ENCODE peak calls at places on chromosomes 12 and 14, in seven cellular contexts. L is spleen, U is A549, M is iPS DF 6.9, B is WERI-Rb-1, W is cardiac muscle cell, Q is adrenal gland. O is an unnamed sample. For H3K9me3, the result is how much of the 10 kb centered on the place peaks cover.

GRCh38 chr12:118404876-118405521 is 28.6 kb downstream of the SUDS3 start:
- DNase-seq in L (no peak), U (peak), M (peak), B (peak), W (peak), Q (peak), O (peak)

GRCh38 chr12:2679068-2679815 is 115.5 kb upstream of the FKBP4 start:
- DNase-seq in L (no peak), U (no peak), M (no peak), B (no peak), W (no peak), Q (no peak), O (no peak)

GRCh38 chr12:120821878-120822277 is 82.3 kb downstream of the SPPL3 start:
- DNase-seq in L (no peak), U (no peak), M (no peak), B (no peak), W (no peak), Q (no peak), O (no peak)

GRCh38 chr14:63224196-63224595 is 20.0 kb downstream of the RHOJ start:
- DNase-seq in L (no peak), U (no peak), M (no peak), B (no peak), W (peak), Q (no peak), O (no peak)

GRCh38 chr14:58663494-58664111 is 25.8 kb downstream of the DACT1 start:
- DNase-seq in L (no peak), U (no peak), M (no peak), B (peak), W (peak), Q (no peak), O (no peak)

GRCh38 chr12:31035226-31035625 is 38.4 kb upstream of the DDX11 start:
- DNase-seq in L (no peak), U (no peak), M (no peak), B (no peak), W (no peak), Q (no peak), O (no peak)

GRCh38 chr12:76190249-76190648 is 105.8 kb upstream of the NAP1L1 start:
- DNase-seq in L (no peak), U (no peak), M (no peak), B (no peak), W (no peak), Q (no peak), O (no peak)

GRCh38 chr12:130455161-130455560 is 117.5 kb downstream of the PIWIL1 start:
- DNase-seq in L (no peak), U (no peak), M (no peak), B (no peak), W (no peak), Q (no peak), O (peak)

GRCh38 chr12:7221486-7221885 is 32.0 kb downstream of the PEX5 start:
- DNase-seq in L (no peak), U (no peak), M (no peak), B (no peak), W (no peak), Q (no peak), O (no peak)

GRCh38 chr12:2691001-2691339 is 103.8 kb upstream of the FKBP4 start:
- DNase-seq in L (peak), U (peak), M (no peak), B (peak), W (peak), Q (peak), O (peak)

GRCh38 chr12:77167801-77168200 is 102.4 kb upstream of the E2F7 start:
- DNase-seq in L (no peak), U (no peak), M (no peak), B (no peak), W (peak), Q (no peak), O (no peak)

GRCh38 chr12:30753233-30753632 is 1.5 kb downstream of the CAPRIN2 start:
- DNase-seq in L (no peak), U (peak), M (peak), B (peak), W (peak), Q (no peak), O (no peak)

GRCh38 chr12:92396647-92397258 is 251.1 kb upstream of the BTG1 start:
- DNase-seq in L (no peak), U (peak), M (no peak), B (no peak), W (peak), Q (peak), O (no peak)

GRCh38 chr14:105475269-105475915 is 771 bp downstream of the CRIP2 start:
- DNase-seq in L (no peak), U (no peak), M (no peak), B (no peak), W (no peak), Q (no peak), O (peak)

GRCh38 chr12:131114942-131115584 is 161.4 kb downstream of the ADGRD1 start:
- DNase-seq in L (peak), U (no peak), M (no peak), B (no peak), W (peak), Q (no peak), O (peak)

GRCh38 chr14:71474866-71475265 is 457.4 kb upstream of the RGS6 start:
- DNase-seq in L (no peak), U (no peak), M (no peak), B (no peak), W (no peak), Q (no peak), O (no peak)

GRCh38 chr14:101358320-101358569 is 203.1 kb upstream of the DIO3 start:
- DNase-seq in L (no peak), U (no peak), M (no peak), B (no peak), W (no peak), Q (no peak), O (no peak)

GRCh38 chr12:86787419-86787818 is 531.2 kb upstream of the MGAT4C start:
- DNase-seq in L (no peak), U (no peak), M (no peak), B (no peak), W (no peak), Q (no peak), O (no peak)

GRCh38 chr12:33129500-33129899 is 232.9 kb upstream of the PKP2 start:
- DNase-seq in L (no peak), U (no peak), M (no peak), B (no peak), W (no peak), Q (no peak), O (no peak)

GRCh38 chr12:128813392-128813791 is 10.4 kb downstream of the SLC15A4 start:
- DNase-seq in L (no peak), U (no peak), M (no peak), B (no peak), W (no peak), Q (no peak), O (no peak)

GRCh38 chr12:23376238-23376637 is 573.2 kb downstream of the SOX5 start:
- DNase-seq in L (no peak), U (no peak), M (peak), B (no peak), W (no peak), Q (no peak), O (no peak)
- H3K9me3 ChIP-seq in L (half or more), U (under half), M (under half), B (under half), W (under half), Q (under half), O (under half)

DNA sequence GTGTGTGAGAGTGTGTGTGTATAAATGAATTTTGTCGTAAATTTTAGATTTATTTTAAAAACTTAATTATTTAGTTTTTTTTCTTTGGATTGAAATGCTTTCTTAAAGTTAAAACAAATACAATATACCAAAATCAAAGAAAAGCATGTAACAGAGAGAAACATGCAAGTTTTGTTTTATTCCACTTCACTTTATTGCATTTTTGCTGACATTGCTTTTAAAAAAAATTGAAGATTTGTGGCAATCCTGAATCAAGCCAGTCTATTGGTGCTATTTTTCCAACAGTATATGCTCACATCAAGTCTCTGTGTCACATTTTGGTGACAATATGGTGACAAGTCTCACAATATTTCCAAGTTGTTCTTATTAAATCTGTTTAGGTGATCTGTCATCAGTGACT is 258.9 kb downstream of the FLRT2 start:
- DNase-seq in L (no peak), U (no peak), M (no peak), B (no peak), W (no peak), Q (no peak), O (no peak)
- H3K9me3 ChIP-seq in L (under half), U (under half), M (under half), B (under half), W (under half), Q (under half), O (under half)

GRCh38 chr14:104230946-104231345 is 92.6 kb downstream of the KIF26A start:
- DNase-seq in L (peak), U (no peak), M (no peak), B (peak), W (no peak), Q (no peak), O (peak)
- H3K9me3 ChIP-seq in L (under half), U (under half), M (under half), B (under half), W (under half), Q (under half), O (under half)

GRCh38 chr14:20179218-20179617 is 11.5 kb upstream of the OR11G2 start:
- DNase-seq in L (no peak), U (no peak), M (no peak), B (no peak), W (no peak), Q (peak), O (no peak)

GRCh38 chr14:20179880-20180279 is 10.8 kb upstream of the OR11G2 start:
- DNase-seq in L (no peak), U (no peak), M (no peak), B (no peak), W (no peak), Q (no peak), O (no peak)

DNA sequence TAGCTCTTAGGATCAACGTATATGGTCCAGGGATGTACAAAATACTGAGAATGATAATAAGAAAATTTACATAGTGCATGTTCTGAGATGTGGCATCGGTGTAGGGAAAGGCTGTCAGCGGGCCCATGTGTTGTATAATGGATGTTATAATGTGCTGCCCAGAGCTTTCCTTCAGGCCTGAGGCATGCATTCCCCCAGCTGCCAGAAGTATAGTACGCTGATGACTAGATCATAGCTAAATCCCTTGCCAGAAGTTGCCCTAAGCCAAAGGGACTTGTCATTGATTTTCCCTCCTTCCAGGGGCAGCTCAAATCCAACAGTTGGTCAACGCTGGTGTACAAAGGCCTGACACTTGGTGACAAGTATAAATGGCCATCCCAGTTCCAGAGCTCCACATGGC is 6.5 kb upstream of the OR11G2 start:
- DNase-seq in L (no peak), U (no peak), M (no peak), B (no peak), W (no peak), Q (no peak), O (no peak)
- H3K9me3 ChIP-seq in L (under half), U (under half), M (under half), B (under half), W (under half), Q (under half), O (under half)

DNA sequence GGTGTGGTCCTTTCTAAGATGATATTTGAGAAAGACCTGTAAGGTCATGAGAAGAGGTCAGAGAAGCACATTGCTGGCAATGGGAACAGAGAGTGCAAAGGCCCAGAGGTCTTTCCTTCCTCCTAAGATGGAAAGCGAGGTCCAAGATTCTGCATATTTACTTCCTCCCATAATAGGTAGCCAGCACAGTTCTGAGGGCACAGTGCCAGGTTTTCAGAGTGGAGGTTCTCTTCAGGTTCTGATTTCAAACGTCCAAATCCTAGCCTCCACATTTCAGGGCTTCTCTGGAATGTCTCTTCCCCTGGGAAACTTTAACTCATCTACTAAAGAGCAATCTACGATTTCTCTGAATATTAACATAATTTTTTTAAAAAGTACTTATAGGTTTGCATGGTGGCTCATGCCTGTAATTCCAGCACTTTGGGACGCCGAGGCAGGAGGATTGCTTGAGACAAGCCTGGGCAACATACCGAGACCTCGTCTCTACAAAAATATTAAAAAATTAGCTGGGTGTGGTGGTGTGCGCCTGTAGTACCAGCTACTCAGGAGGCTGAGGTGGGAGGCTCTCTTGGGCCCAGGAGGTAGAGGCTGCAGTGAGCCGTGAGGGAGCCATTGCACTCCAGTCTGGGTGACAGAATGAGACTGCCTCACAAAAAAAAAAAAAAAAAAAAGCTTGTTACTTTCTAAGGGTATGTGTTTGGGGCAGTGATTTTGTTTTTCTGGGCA is 526 bp upstream of the MRPL42 start:
- DNase-seq in L (no peak), U (no peak), M (no peak), B (no peak), W (no peak), Q (peak), O (peak)
- H3K9me3 ChIP-seq in L (under half), U (under half), M (under half), B (under half), W (under half), Q (under half), O (under half)

GRCh38 chr14:106530031-106530422 is 1003.6 kb downstream of the TMEM121 start:
- DNase-seq in L (no peak), U (no peak), M (no peak), B (no peak), W (no peak), Q (no peak), O (no peak)

GRCh38 chr14:106528717-106529116 is 1002.3 kb downstream of the TMEM121 start:
- DNase-seq in L (no peak), U (no peak), M (no peak), B (no peak), W (no peak), Q (no peak), O (no peak)

DNA sequence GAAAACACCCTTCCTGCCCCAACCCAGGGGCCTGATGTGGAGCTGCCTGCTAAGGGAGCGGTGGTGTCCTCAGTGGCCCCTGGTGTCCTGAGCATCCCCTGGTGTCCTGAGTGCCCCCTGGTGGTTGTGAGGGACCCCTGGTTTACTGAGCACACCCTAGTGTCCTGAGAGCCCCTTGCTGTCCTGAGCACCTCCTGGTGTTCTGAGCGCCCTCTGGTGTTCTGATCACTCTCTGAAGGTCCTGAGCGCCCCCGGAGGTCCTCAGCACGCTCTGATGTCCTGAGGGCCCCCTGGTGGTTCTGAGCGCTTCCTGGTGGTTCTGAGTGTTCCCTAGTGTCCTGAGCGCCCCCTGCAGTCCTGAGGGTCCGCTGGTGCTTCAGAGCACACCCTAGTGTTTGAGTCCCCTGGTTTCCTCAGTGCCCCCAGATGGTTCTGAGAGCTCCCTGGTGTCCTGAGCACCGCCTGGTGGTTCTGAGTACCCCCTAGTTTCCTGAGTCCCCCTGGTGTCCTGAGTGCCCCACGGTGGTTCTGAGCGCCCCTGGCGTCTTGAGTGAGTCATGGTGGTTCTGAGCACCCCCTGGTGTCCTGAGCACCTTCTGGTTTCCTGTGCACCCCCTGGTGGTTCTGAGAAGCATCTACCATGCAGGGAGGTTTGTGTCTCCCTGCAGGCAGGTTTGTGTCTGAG is 1004.2 kb downstream of the TMEM121 start:
- DNase-seq in L (no peak), U (peak), M (no peak), B (peak), W (no peak), Q (no peak), O (peak)
- H3K9me3 ChIP-seq in L (under half), U (under half), M (under half), B (under half), W (under half), Q (under half), O (under half)

DNA sequence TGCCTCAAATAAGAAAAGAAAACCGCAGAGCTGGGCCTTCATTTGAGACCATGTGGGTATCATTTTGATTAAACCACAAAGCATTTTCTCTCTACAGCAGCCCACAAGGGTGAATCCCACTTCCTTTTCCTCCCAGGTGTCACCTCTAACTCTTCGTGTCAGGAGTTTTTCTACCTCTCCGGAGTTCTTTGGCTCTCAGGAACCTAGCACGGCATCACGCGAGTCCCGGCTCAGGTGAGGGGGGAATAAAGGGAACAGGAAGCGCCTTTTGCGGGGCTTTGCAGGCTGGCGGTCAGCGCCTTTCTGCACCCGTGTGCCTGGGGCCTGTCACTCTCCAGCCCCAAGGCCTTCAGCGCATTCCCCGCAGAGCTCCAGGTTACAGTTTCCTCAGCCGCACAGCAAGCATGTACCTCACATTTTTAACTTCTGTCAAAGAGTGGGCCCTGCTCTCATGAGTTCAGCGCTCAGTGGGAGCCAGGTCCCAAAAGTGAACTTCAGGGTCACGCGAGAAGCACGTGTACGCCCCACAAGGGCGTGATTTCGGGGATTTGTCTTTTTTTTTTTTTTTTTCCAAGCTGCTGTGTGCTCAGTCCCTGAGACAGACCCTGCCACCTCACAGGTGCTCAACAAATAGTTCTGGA is 740 bp upstream of the PRPF40B start:
- DNase-seq in L (no peak), U (no peak), M (no peak), B (no peak), W (no peak), Q (peak), O (peak)
- H3K9me3 ChIP-seq in L (under half), U (under half), M (under half), B (under half), W (under half), Q (under half), O (under half)

GRCh38 chr12:133120385-133121191 is 9.5 kb downstream of the ZNF891 start:
- DNase-seq in L (no peak), U (peak), M (no peak), B (no peak), W (no peak), Q (no peak), O (no peak)
- H3K9me3 ChIP-seq in L (half or more), U (half or more), M (under half), B (half or more), W (under half), Q (under half), O (under half)

GRCh38 chr14:98647754-98648153 is 624.2 kb downstream of the BCL11B start:
- DNase-seq in L (no peak), U (no peak), M (no peak), B (no peak), W (no peak), Q (no peak), O (no peak)
- H3K9me3 ChIP-seq in L (under half), U (under half), M (under half), B (under half), W (under half), Q (under half), O (under half)

GRCh38 chr14:104073764-104074163 is 11.7 kb upstream of the ASPG start:
- DNase-seq in L (no peak), U (no peak), M (no peak), B (no peak), W (no peak), Q (no peak), O (no peak)

GRCh38 chr14:104066279-104066678 is 19.2 kb upstream of the ASPG start:
- DNase-seq in L (no peak), U (no peak), M (no peak), B (no peak), W (no peak), Q (no peak), O (no peak)

GRCh38 chr14:104066719-104067118 is 18.8 kb upstream of the ASPG start:
- DNase-seq in L (no peak), U (no peak), M (no peak), B (no peak), W (no peak), Q (no peak), O (no peak)

GRCh38 chr14:104072586-104072985 is 12.9 kb upstream of the ASPG start:
- DNase-seq in L (no peak), U (no peak), M (no peak), B (no peak), W (no peak), Q (no peak), O (no peak)

GRCh38 chr14:104069541-104069940 is 16.0 kb upstream of the ASPG start:
- DNase-seq in L (no peak), U (no peak), M (no peak), B (no peak), W (no peak), Q (no peak), O (no peak)
- H3K9me3 ChIP-seq in L (under half), U (under half), M (under half), B (under half), W (under half), Q (under half), O (under half)